ENCODE peak calls at places on chromosomes 2 and 18, in ten cellular contexts. A is gastrocnemius medialis, Y is ovary, D is thyroid gland, L is heart left ventricle, N is right lobe of liver, X is A549, Q is adrenal gland, I is HepG2, P is body of pancreas. V is an unnamed sample.

GRCh38 chr2:38184964-38185603 is 109.1 kb upstream of the CYP1B1 start:
- DNase-seq in D (no peak), I (no peak), N (no peak), Y (no peak), X (no peak), Q (no peak), A (no peak), L (no peak), P (no peak), V (no peak)

GRCh38 chr2:180208841-180209240 is 201.7 kb upstream of the CWC22 start:
- DNase-seq in N (no peak), Q (no peak), A (no peak), L (no peak), Y (no peak), P (no peak), X (no peak), D (no peak), I (no peak), V (no peak)

GRCh38 chr2:34578641-34579040 is 979.5 kb upstream of the FAM98A start:
- DNase-seq in L (no peak), D (no peak), I (no peak), Y (no peak), X (no peak), N (no peak), A (no peak), P (no peak), Q (no peak), V (no peak)

GRCh38 chr2:179636100-179636980 is 225.1 kb downstream of the ZNF385B start:
- DNase-seq in Y (no peak), A (no peak), P (no peak), L (no peak), X (no peak), Q (no peak), I (peak), D (no peak), N (no peak), V (no peak)

GRCh38 chr2:120322329-120322728 is 23.6 kb upstream of the INHBB start:
- DNase-seq in L (no peak), Y (no peak), N (no peak), D (no peak), X (no peak), I (no peak), Q (no peak), A (no peak), P (no peak), V (no peak)

GRCh38 chr18:69400253-69400975 is at the start of gene DOK6:
- DNase-seq in I (peak), A (no peak), D (peak), X (peak), N (peak), Y (peak), P (peak), L (peak), Q (peak), V (no peak)

GRCh38 chr18:39487932-39488331 is 1922.3 kb upstream of the CELF4 start:
- DNase-seq in D (no peak), P (no peak), Q (no peak), L (no peak), A (no peak), Y (no peak), N (no peak), I (no peak), X (no peak), V (no peak)

GRCh38 chr18:79519751-79520472 is 124.2 kb downstream of the NFATC1 start:
- DNase-seq in Q (no peak), P (peak), D (no peak), A (no peak), N (no peak), Y (peak), I (no peak), X (no peak), L (no peak), V (no peak)

GRCh38 chr2:79512442-79513401 is at the start of gene CTNNA2:
- DNase-seq in P (peak), X (peak), L (peak), N (peak), A (no peak), Q (peak), Y (no peak), I (peak), D (peak), V (peak)

GRCh38 chr18:71242981-71243380 is 954.1 kb downstream of the SOCS6 start:
- DNase-seq in L (no peak), I (no peak), A (no peak), P (no peak), D (no peak), Q (no peak), X (no peak), Y (no peak), N (no peak), V (no peak)

DNA sequence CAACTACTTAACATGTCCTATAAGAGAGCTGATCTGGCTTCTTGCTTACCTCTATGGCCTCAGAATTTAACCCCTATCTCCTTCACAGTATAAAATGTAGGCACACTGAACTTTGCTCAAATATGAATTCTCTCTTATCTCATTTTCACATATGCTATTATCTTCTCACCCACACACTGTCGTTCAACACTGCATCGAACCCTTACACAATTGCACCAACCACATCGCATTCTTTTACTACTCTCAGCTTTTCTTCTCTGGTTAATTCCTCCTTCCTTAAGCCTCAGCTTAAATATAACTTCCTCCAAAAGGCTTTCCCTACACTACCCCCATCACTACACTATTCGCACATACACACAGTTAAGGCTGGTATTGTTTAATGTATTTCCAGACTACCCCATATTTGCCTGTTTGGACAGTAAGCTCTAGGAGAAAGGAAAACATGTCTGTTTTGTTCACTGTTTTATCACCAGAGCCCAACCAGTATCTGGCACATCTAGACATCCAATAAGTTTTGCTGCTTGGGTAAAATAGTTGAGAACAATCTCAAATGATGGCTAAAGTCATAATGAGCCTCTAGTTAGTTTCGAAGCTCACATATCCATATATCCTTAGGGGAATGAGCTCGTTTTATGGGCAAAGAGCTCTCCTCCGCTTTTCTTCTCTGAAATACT is 47.7 kb downstream of the HIBCH start:
- DNase-seq in N (no peak), P (no peak), X (no peak), I (no peak), D (no peak), A (no peak), Y (no peak), L (no peak), Q (no peak), V (no peak)
- TF ChIP-seq POLR2A in N (no peak), P (no peak), X (no peak), I (no peak), D (no peak), A (no peak), Y (no peak), L (no peak), Q (no peak), V (no peak)

GRCh38 chr2:190963088-190963487 is 50.9 kb downstream of the STAT1 start:
- DNase-seq in X (no peak), Q (no peak), I (no peak), A (no peak), L (no peak), P (no peak), Y (no peak), D (no peak), N (no peak), V (no peak)

GRCh38 chr2:190965580-190966222 is 48.3 kb downstream of the STAT1 start:
- DNase-seq in D (no peak), I (peak), N (no peak), L (no peak), Y (no peak), Q (no peak), A (no peak), P (no peak), X (no peak), V (no peak)

GRCh38 chr2:190959911-190960788 is 53.8 kb downstream of the STAT1 start:
- DNase-seq in L (no peak), N (no peak), Q (no peak), P (no peak), A (no peak), X (no peak), D (no peak), Y (no peak), I (no peak), V (no peak)

GRCh38 chr2:190964170-190964795 is 49.7 kb downstream of the STAT1 start:
- DNase-seq in L (no peak), Q (no peak), Y (no peak), N (no peak), P (no peak), D (no peak), A (no peak), X (no peak), I (no peak), V (no peak)

DNA sequence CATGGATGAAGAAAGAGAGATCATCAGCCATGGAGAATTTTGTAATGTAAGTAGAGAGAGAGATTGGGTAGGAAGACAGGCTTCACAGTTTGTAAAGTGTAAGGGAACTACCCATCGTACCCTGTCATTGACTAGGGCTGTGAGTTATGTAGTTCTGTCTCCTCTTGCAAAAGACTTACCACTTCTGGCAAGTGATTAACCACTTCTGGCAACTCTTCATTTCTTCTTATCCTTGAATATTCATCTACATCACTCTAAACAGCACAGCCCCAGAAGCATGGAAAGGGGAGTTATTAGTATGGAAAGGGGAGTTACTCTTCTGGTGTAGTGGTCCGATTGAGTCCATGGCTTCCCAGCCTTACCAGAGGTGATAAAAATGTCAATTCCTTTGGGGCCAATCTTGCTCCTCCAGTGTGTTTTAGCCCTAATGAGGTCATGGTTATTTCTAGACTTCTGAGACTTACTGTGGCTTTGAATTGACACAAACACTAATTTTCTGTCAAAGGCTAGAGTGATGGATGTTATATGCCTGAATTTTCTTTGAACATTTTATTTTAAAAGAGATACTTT is 52.0 kb downstream of the STAT1 start:
- DNase-seq in L (no peak), Q (no peak), X (no peak), A (no peak), I (no peak), Y (no peak), D (no peak), N (no peak), P (no peak), V (no peak)
- H3K27ac ChIP-seq in L (no peak), Q (no peak), X (peak), A (no peak), I (no peak), Y (no peak), D (no peak), N (no peak), P (peak), V (no peak)

GRCh38 chr2:191001624-191002023 is 12.3 kb downstream of the STAT1 start:
- DNase-seq in N (no peak), I (no peak), D (no peak), X (no peak), Y (no peak), L (no peak), Q (no peak), P (no peak), A (no peak), V (no peak)
- TF ChIP-seq POLR2A in N (no peak), I (no peak), D (no peak), X (no peak), Y (no peak), L (no peak), Q (no peak), P (no peak), A (no peak), V (no peak)

GRCh38 chr2:112150447-112150846 is 12.3 kb downstream of the FBLN7 start:
- DNase-seq in A (no peak), L (no peak), I (no peak), P (no peak), X (no peak), N (no peak), Q (peak), Y (no peak), D (no peak), V (peak)
- H3K27ac ChIP-seq in A (no peak), L (peak), I (no peak), P (peak), X (no peak), N (no peak), Q (no peak), Y (no peak), D (no peak), V (no peak)

DNA sequence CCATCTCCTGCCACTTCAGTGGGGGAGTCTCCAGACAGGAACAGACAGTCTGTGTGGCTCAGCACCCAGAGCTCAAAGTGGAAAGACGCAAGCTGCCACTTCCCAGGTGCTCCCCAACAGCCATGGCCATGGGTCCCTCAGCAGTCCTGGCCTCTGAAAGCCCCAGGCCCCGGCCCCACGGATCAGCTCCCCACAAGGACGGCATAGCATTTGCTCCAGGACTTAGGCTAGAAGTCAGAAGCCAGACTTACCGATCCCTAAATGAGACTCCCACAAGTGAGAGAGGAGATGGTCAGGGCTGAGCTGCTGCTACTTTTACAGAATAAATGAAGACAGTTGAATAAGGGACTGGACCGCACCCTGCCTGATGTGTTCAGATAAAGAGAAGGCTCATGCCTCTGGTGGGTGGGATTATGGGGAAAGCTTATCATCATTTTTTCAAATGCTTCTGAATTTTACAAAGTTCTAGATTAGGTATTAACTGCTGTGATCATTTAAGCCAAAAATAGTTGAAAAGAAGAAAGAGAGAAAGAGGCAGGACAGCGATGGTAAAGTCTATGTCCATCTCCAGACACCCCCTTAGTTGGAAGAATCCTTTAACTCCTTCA is 50.5 kb downstream of the ADD2 start:
- DNase-seq in X (no peak), I (no peak), Y (no peak), P (no peak), L (no peak), A (no peak), D (no peak), N (no peak), Q (no peak), V (no peak)
- TF ChIP-seq POLR2A in X (no peak), I (no peak), Y (no peak), P (no peak), L (no peak), A (no peak), D (no peak), N (no peak), Q (no peak), V (no peak)

V was measured in stomach.